ENCODE peak calls at places on chromosomes 7 and 10, in five cellular contexts. M is K562, Z is transverse colon, U is HepG2, S is SK-N-SH. G is an unnamed sample.

GRCh38 chr7:147400926-147401325 is 1189.6 kb upstream of the C7orf33 start:
- DNase-seq in M (no peak), Z (no peak), U (no peak), S (no peak), G (no peak)

GRCh38 chr7:71846160-71846559 is 566.0 kb downstream of the CALN1 start:
- DNase-seq in M (no peak), Z (no peak), U (no peak), S (no peak), G (no peak)

GRCh38 chr7:79301419-79301818 is 152.0 kb downstream of the MAGI2 start:
- DNase-seq in M (no peak), Z (no peak), U (peak), S (no peak), G (no peak)

GRCh38 chr7:5596046-5596895 is 172.6 kb upstream of the TNRC18 start:
- DNase-seq in M (peak), Z (peak), U (no peak), S (peak), G (peak)

GRCh38 chr7:32937344-32938174 is 19.7 kb upstream of the FKBP9 start:
- DNase-seq in M (no peak), Z (peak), U (peak), S (peak), G (no peak)

GRCh38 chr7:129779602-129780256 is 168.2 kb downstream of the NRF1 start:
- DNase-seq in M (peak), Z (peak), U (peak), S (peak), G (no peak)

GRCh38 chr10:110893559-110894179 is 21.9 kb downstream of the PDCD4 start:
- DNase-seq in M (no peak), Z (no peak), U (peak), S (peak), G (no peak)

GRCh38 chr10:71562181-71562580 is 157.4 kb downstream of the C10orf105 start:
- DNase-seq in M (no peak), Z (no peak), U (no peak), S (no peak), G (no peak)

GRCh38 chr10:76717141-76717540 is 920.5 kb downstream of the KCNMA1 start:
- DNase-seq in M (no peak), Z (no peak), U (no peak), S (no peak), G (no peak)

GRCh38 chr10:30811665-30812017 is 182.1 kb upstream of the LYZL2 start:
- DNase-seq in M (no peak), Z (no peak), U (no peak), S (no peak), G (no peak)

GRCh38 chr10:4678023-4678950 is 147.7 kb upstream of the AKR1E2 start:
- DNase-seq in M (no peak), Z (peak), U (peak), S (no peak), G (no peak)

GRCh38 chr7:113392841-113393540 is 274.6 kb upstream of the SMIM30 start:
- DNase-seq in M (no peak), Z (no peak), U (no peak), S (no peak), G (no peak)

GRCh38 chr7:36984051-36984492 is 259.8 kb upstream of the AOAH start:
- DNase-seq in M (no peak), Z (no peak), U (peak), S (no peak), G (no peak)

GRCh38 chr7:42661312-42661711 is 250.6 kb downstream of the C7orf25 start:
- DNase-seq in M (no peak), Z (no peak), U (no peak), S (no peak), G (peak)

GRCh38 chr7:25857376-25858067 is 294.5 kb upstream of the NFE2L3 start:
- DNase-seq in M (peak), Z (peak), U (no peak), S (peak), G (no peak)

GRCh38 chr10:11535376-11535959 is 76.0 kb downstream of the USP6NL start:
- DNase-seq in M (no peak), Z (no peak), U (no peak), S (no peak), G (no peak)

DNA sequence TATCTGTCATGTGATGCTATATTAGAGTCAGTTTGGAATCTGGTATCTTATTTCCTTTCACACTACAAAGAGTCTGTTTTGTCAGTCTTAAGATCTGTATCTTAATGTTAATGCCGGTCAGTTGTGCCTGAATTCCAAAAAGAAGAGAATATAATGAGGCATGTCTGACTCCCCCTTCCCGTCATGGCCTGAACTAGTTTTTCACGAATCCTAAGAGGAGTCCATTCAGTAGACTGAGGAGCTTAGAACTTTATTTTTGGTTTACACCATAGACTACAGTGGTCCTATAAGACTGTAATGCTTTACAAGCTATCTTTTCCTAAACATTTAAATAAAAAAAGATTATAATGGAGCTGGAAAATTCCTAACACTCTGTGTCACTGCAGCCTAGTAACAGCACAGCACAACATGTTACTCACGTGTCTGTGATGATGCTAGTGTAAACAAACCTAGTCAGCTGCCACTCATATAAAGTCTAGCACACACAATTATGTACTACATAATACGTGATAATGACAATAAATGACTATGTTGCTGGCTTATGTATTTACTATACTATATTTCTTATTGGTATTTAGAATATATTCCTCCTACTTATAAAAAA is 50.6 kb downstream of the VPS41 start:
- DNase-seq in M (no peak), Z (no peak), U (no peak), S (no peak), G (no peak)
- TF ChIP-seq EP300 in M (no peak), Z (no peak), U (no peak), S (no peak), G (no peak)

GRCh38 chr7:12694817-12695216 is 7.4 kb downstream of the ARL4A start:
- DNase-seq in M (no peak), Z (no peak), U (no peak), S (no peak), G (no peak)

GRCh38 chr7:12692479-12693259 is 5.2 kb downstream of the ARL4A start:
- DNase-seq in M (no peak), Z (no peak), U (no peak), S (no peak), G (no peak)

GRCh38 chr7:12699299-12699698 is 11.9 kb downstream of the ARL4A start:
- DNase-seq in M (no peak), Z (no peak), U (no peak), S (no peak), G (no peak)

GRCh38 chr7:12692035-12692434 is 4.6 kb downstream of the ARL4A start:
- DNase-seq in M (no peak), Z (no peak), U (no peak), S (no peak), G (no peak)

DNA sequence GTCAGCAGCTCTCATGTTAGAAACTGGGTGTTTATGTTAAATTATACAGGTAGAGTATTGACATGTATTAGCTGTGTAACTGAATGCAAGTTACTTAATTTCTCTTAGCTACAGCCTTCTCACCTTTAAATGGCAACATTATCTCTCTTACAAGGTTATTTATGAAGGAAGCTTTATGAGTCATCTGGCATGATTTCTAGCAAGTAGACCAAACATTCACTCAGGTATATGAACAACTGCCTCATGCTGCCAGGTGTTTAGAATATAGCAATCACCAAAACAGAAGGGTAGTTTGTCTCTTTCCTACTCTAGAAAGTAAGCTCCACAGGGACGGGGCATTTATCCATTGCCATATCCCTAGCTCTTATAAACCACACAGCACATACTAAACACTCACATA is 8.6 kb downstream of the ARL4A start:
- DNase-seq in M (no peak), Z (no peak), U (no peak), S (no peak), G (no peak)
- TF ChIP-seq POLR2AphosphoS5 in M (no peak), Z (no peak), U (no peak), S (no peak), G (no peak)

GRCh38 chr7:22442187-22442886 is 57.7 kb downstream of the STEAP1B start:
- DNase-seq in M (no peak), Z (no peak), U (peak), S (no peak), G (peak)

GRCh38 chr7:22442887-22443369 is 57.1 kb downstream of the STEAP1B start:
- DNase-seq in M (no peak), Z (no peak), U (no peak), S (no peak), G (no peak)

GRCh38 chr7:22444181-22444966 is 55.6 kb downstream of the STEAP1B start:
- DNase-seq in M (no peak), Z (peak), U (peak), S (no peak), G (peak)

GRCh38 chr7:22445140-22445722 is 54.8 kb downstream of the STEAP1B start:
- DNase-seq in M (no peak), Z (peak), U (no peak), S (no peak), G (peak)

DNA sequence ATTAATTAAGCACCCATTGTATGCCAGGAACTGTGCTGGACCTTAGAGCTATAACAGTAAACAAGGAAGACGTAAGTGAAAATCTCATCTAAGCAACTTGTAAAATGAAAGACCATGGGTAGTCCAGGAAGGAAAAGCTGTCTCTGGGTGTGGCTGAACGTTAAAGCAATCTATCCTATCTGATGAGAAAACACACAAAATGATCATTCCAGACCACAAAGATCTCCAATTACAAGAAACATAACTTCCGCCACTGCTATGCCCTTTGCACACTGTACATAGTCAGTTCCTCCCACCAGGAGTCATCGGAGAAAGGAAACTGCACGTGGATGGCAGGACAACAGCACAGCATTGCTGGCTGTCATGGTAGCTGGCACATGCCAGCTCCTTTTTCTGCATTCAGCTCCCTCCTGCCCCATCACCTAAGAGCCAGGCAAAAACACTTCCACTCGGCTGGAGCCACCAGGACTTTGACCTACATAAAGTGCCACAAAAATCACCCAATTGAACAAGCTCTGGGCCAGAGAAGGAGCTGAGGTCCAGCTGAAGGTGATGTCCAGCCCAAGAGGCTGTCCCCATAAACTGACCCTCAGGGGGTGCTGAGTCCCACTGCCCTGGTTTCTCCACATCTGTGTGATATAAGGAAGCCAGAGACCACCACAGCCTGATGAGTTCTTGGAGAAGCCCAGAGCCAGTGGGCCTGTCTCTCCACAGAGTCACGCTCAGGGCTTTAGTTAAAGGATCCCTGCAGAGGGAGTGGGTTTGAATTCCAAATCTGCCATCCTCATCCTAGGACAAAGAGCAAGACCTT is 56.4 kb downstream of the STEAP1B start:
- DNase-seq in M (no peak), Z (peak), U (peak), S (no peak), G (peak)
- H3K27ac ChIP-seq in M (peak), Z (peak), U (peak), S (no peak), G (no peak)

DNA sequence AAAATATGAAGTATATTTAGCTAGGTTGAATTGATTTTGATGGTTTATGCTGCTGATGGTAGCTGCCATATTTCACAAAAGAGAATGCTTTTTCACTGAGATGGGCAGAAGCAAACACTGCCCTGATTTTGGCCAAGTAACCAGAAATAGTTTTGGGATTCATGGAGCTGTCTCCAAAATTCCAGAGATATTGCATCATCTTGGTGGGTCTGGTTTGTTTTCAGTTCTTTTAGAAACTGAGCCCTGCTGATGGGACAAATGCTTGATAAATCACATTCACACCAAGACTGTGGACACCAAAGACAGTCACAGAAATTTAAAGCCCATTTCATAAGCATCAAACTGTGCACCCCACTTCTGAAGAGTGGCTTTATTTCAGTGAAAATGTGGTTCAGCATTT is 140.5 kb downstream of the BICC1 start:
- DNase-seq in M (no peak), Z (no peak), U (no peak), S (no peak), G (no peak)
- TF ChIP-seq EP300 in M (no peak), Z (no peak), U (no peak), S (no peak), G (no peak)

GRCh38 chr10:100739516-100740368 is 5.6 kb upstream of the PAX2 start:
- DNase-seq in M (no peak), Z (no peak), U (peak), S (peak), G (no peak)
- TF ChIP-seq POLR2AphosphoS5 in M (no peak), Z (no peak), U (no peak), S (no peak), G (no peak)

DNA sequence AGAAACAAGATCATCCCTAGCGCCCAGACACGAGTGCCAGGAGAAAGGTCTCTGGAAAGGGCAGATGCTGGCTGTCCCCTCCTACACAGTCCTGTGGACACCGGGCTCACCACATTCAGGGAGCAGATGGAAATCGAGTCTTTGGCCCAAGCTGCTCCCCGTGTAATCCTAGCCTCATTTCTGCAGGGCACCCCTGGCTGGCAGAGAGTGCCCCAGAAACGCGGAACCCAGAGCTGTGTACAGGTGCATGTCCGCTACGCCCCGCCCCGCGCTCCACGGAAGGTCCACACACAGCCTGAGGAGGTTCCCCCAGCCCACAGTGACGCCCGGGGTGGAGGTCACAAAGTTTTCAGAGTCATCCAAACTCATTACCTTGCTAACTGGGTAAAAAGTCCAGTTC is 202.8 kb downstream of the MAD1L1 start:
- DNase-seq in M (no peak), Z (no peak), U (no peak), S (peak), G (no peak)
- H3K27ac ChIP-seq in M (no peak), Z (no peak), U (no peak), S (no peak), G (no peak)

DNA sequence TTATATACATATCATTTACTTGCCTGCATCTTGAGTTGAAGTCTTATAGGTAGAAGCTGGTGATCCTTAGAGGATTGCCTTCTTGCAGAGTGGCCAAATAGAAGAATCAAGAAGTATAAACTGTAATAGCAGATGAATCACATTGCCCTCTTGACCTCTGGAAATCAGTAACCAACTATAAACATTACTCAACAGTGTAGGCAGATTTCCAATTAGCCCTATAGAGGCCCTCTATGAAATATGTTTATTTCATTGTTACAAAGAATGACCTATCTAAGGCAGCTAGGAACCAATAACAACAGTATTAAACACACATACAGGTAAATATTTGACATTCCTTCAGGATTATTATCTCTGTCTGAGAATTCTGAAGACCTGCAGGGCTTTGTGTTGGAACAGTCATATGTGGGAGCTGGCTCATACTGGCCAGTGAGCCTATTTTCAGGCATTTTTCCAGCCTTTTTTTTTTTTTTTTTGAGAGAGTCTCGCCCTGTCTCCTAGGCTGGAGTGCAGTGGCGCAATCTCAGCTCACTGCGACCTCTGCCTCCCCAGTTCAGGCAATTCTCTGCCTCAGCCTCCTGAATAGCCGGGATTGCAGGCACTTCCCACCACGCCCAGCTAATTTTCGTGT is 7.2 kb upstream of the SRI start:
- DNase-seq in M (no peak), Z (peak), U (peak), S (no peak), G (no peak)
- TF ChIP-seq EP300 in M (no peak), Z (no peak), U (no peak), S (no peak), G (no peak)

DNA sequence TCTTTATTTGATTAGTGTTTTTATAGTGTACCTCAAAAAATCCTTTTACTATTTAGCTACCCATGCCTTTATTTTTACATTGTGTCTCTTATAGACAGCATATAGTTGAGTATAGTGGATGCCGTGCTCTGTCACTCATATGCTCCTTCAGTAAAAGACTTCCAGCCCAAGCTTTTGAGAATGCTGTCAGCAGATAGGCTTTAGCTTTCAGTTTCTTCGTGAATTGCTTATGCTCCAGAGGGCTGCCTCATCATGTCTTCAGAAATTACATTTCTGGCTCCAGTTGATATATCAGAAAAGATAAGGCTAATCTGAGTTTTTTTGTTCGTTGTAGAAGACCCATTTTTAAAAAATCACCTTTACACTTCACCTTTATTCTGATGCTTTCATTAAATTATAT is 332.0 kb downstream of the NXPH1 start:
- DNase-seq in M (no peak), Z (no peak), U (no peak), S (no peak), G (no peak)
- TF ChIP-seq POLR2AphosphoS5 in M (no peak), Z (no peak), U (no peak), S (no peak), G (no peak)

GRCh38 chr7:121084256-121084655 is 95.7 kb downstream of the CPED1 start:
- DNase-seq in M (no peak), Z (no peak), U (no peak), S (no peak), G (no peak)
- H3K27ac ChIP-seq in M (no peak), Z (peak), U (no peak), S (peak), G (peak)

GRCh38 chr10:91051834-91052233 is 130.9 kb upstream of the ANKRD1 start:
- DNase-seq in M (no peak), Z (peak), U (no peak), S (no peak), G (no peak)
- TF ChIP-seq EP300 in M (no peak), Z (no peak), U (no peak), S (no peak), G (no peak)

G was measured in esophagus muscularis mucosa.